ENCODE peak calls at places on chromosomes 16 and 17, in nine cellular contexts. One of them, this sample, is unnamed.

GRCh38 chr16:70520612-70521297 is 2.6 kb downstream of the COG4 start:
- DNase-seq in HT1080: peak; percentile 80
- DNase-seq in NCI-H748 treated with DMSO at 0.1 percent for 48 hours: no peak
- DNase-seq in IMR-90: peak; percentile 74
- DNase-seq in stimulated activated CD4-positive, alpha-beta T cell treated with anti-CD3 and anti-CD28 coated beads, Interleukin-4, amount 100 ng/mL, for 24 hours: peak; percentile 19
- DNase-seq in EH: peak; percentile 79
- DNase-seq in left colon: no peak
- DNase-seq in activated naive CD8-positive, alpha-beta T cell treated with anti-CD3 and anti-CD28 coated beads for 36 hours: peak; percentile 6
- DNase-seq in BE2C: no peak
- DNase-seq in this sample: peak; percentile 88

GRCh38 chr17:59441459-59442096 is 110.1 kb downstream of the YPEL2 start:
- DNase-seq in left colon: no peak
- DNase-seq in EH: no peak
- DNase-seq in IMR-90: no peak
- DNase-seq in HT1080: no peak
- DNase-seq in activated naive CD8-positive, alpha-beta T cell treated with anti-CD3 and anti-CD28 coated beads for 36 hours: no peak
- DNase-seq in BE2C: no peak
- DNase-seq in stimulated activated CD4-positive, alpha-beta T cell treated with anti-CD3 and anti-CD28 coated beads, Interleukin-4, amount 100 ng/mL, for 24 hours: no peak
- DNase-seq in NCI-H748 treated with DMSO at 0.1 percent for 48 hours: no peak
- DNase-seq in this sample: no peak

GRCh38 chr17:9057310-9057709 is 36.0 kb downstream of the NTN1 start:
- DNase-seq in stimulated activated CD4-positive, alpha-beta T cell treated with anti-CD3 and anti-CD28 coated beads, Interleukin-4, amount 100 ng/mL, for 24 hours: no peak
- DNase-seq in EH: no peak
- DNase-seq in activated naive CD8-positive, alpha-beta T cell treated with anti-CD3 and anti-CD28 coated beads for 36 hours: no peak
- DNase-seq in left colon: no peak
- DNase-seq in BE2C: no peak
- DNase-seq in IMR-90: no peak
- DNase-seq in HT1080: no peak
- DNase-seq in NCI-H748 treated with DMSO at 0.1 percent for 48 hours: no peak
- DNase-seq in this sample: no peak

GRCh38 chr16:27408602-27409031 is 6.6 kb downstream of the IL21R start:
- DNase-seq in BE2C: no peak
- DNase-seq in stimulated activated CD4-positive, alpha-beta T cell treated with anti-CD3 and anti-CD28 coated beads, Interleukin-4, amount 100 ng/mL, for 24 hours: no peak
- DNase-seq in activated naive CD8-positive, alpha-beta T cell treated with anti-CD3 and anti-CD28 coated beads for 36 hours: no peak
- DNase-seq in IMR-90: no peak
- DNase-seq in left colon: no peak
- DNase-seq in EH: no peak
- DNase-seq in NCI-H748 treated with DMSO at 0.1 percent for 48 hours: no peak
- DNase-seq in HT1080: no peak
- DNase-seq in this sample: no peak

GRCh38 chr16:9092963-9093477 is 1.6 kb downstream of the HAPSTR1 start:
- DNase-seq in left colon: peak; percentile 36
- DNase-seq in activated naive CD8-positive, alpha-beta T cell treated with anti-CD3 and anti-CD28 coated beads for 36 hours: peak; percentile 38
- DNase-seq in HT1080: peak; percentile 29
- DNase-seq in EH: peak; percentile 24
- DNase-seq in NCI-H748 treated with DMSO at 0.1 percent for 48 hours: no peak
- DNase-seq in stimulated activated CD4-positive, alpha-beta T cell treated with anti-CD3 and anti-CD28 coated beads, Interleukin-4, amount 100 ng/mL, for 24 hours: peak; percentile 44
- DNase-seq in IMR-90: no peak
- DNase-seq in BE2C: peak; percentile 37
- DNase-seq in this sample: peak; percentile 36

GRCh38 chr17:67434061-67434525 is 57.0 kb downstream of the PITPNC1 start:
- DNase-seq in BE2C: no peak
- DNase-seq in HT1080: no peak
- DNase-seq in left colon: no peak
- DNase-seq in activated naive CD8-positive, alpha-beta T cell treated with anti-CD3 and anti-CD28 coated beads for 36 hours: peak; percentile 56
- DNase-seq in NCI-H748 treated with DMSO at 0.1 percent for 48 hours: no peak
- DNase-seq in EH: no peak
- DNase-seq in stimulated activated CD4-positive, alpha-beta T cell treated with anti-CD3 and anti-CD28 coated beads, Interleukin-4, amount 100 ng/mL, for 24 hours: peak; percentile 60
- DNase-seq in IMR-90: no peak
- DNase-seq in this sample: peak; percentile 30

GRCh38 chr16:62709856-62710255 is 673.6 kb upstream of the CDH8 start:
- DNase-seq in IMR-90: no peak
- DNase-seq in stimulated activated CD4-positive, alpha-beta T cell treated with anti-CD3 and anti-CD28 coated beads, Interleukin-4, amount 100 ng/mL, for 24 hours: no peak
- DNase-seq in HT1080: no peak
- DNase-seq in activated naive CD8-positive, alpha-beta T cell treated with anti-CD3 and anti-CD28 coated beads for 36 hours: no peak
- DNase-seq in left colon: no peak
- DNase-seq in BE2C: no peak
- DNase-seq in NCI-H748 treated with DMSO at 0.1 percent for 48 hours: no peak
- DNase-seq in EH: no peak
- DNase-seq in this sample: no peak

GRCh38 chr17:75827291-75828050 is 16.7 kb downstream of the UNC13D start:
- DNase-seq in activated naive CD8-positive, alpha-beta T cell treated with anti-CD3 and anti-CD28 coated beads for 36 hours: peak; percentile 66
- DNase-seq in HT1080: peak; percentile 51
- DNase-seq in BE2C: peak; percentile 93
- DNase-seq in left colon: no peak
- DNase-seq in stimulated activated CD4-positive, alpha-beta T cell treated with anti-CD3 and anti-CD28 coated beads, Interleukin-4, amount 100 ng/mL, for 24 hours: peak; percentile 65
- DNase-seq in NCI-H748 treated with DMSO at 0.1 percent for 48 hours: peak; percentile 28
- DNase-seq in IMR-90: peak; percentile 41
- DNase-seq in EH: peak; percentile 59
- DNase-seq in this sample: peak; percentile 63

GRCh38 chr16:52257534-52257933 is 289.4 kb downstream of the TOX3 start:
- DNase-seq in NCI-H748 treated with DMSO at 0.1 percent for 48 hours: no peak
- DNase-seq in left colon: no peak
- DNase-seq in BE2C: no peak
- DNase-seq in HT1080: no peak
- DNase-seq in EH: no peak
- DNase-seq in IMR-90: no peak
- DNase-seq in activated naive CD8-positive, alpha-beta T cell treated with anti-CD3 and anti-CD28 coated beads for 36 hours: no peak
- DNase-seq in stimulated activated CD4-positive, alpha-beta T cell treated with anti-CD3 and anti-CD28 coated beads, Interleukin-4, amount 100 ng/mL, for 24 hours: no peak
- DNase-seq in this sample: no peak

GRCh38 chr16:29995330-29995910 is at the start of gene HIRIP3:
- DNase-seq in EH: peak; percentile 81
- DNase-seq in HT1080: peak; percentile 71
- DNase-seq in stimulated activated CD4-positive, alpha-beta T cell treated with anti-CD3 and anti-CD28 coated beads, Interleukin-4, amount 100 ng/mL, for 24 hours: peak; percentile 89
- DNase-seq in BE2C: peak; percentile 93
- DNase-seq in NCI-H748 treated with DMSO at 0.1 percent for 48 hours: peak; percentile 63
- DNase-seq in IMR-90: peak; percentile 64
- DNase-seq in left colon: peak; percentile 84
- DNase-seq in activated naive CD8-positive, alpha-beta T cell treated with anti-CD3 and anti-CD28 coated beads for 36 hours: peak; percentile 89
- DNase-seq in this sample: peak; percentile 87

GRCh38 chr16:76278976-76279375 is 1.8 kb downstream of the CNTNAP4 start:
- DNase-seq in activated naive CD8-positive, alpha-beta T cell treated with anti-CD3 and anti-CD28 coated beads for 36 hours: no peak
- DNase-seq in NCI-H748 treated with DMSO at 0.1 percent for 48 hours: peak; percentile 35
- DNase-seq in BE2C: no peak
- DNase-seq in EH: no peak
- DNase-seq in stimulated activated CD4-positive, alpha-beta T cell treated with anti-CD3 and anti-CD28 coated beads, Interleukin-4, amount 100 ng/mL, for 24 hours: no peak
- DNase-seq in IMR-90: no peak
- DNase-seq in left colon: no peak
- DNase-seq in HT1080: peak; percentile 4
- DNase-seq in this sample: no peak

GRCh38 chr17:37847811-37848331 is 76.3 kb upstream of the TBC1D3K start:
- DNase-seq in stimulated activated CD4-positive, alpha-beta T cell treated with anti-CD3 and anti-CD28 coated beads, Interleukin-4, amount 100 ng/mL, for 24 hours: no peak
- DNase-seq in IMR-90: no peak
- DNase-seq in activated naive CD8-positive, alpha-beta T cell treated with anti-CD3 and anti-CD28 coated beads for 36 hours: peak; percentile 30
- DNase-seq in EH: no peak
- DNase-seq in BE2C: no peak
- DNase-seq in left colon: no peak
- DNase-seq in NCI-H748 treated with DMSO at 0.1 percent for 48 hours: no peak
- DNase-seq in HT1080: no peak
- DNase-seq in this sample: no peak

GRCh38 chr17:41894791-41895331 is 23.9 kb downstream of the ACLY start:
- DNase-seq in HT1080: peak; percentile 41
- DNase-seq in stimulated activated CD4-positive, alpha-beta T cell treated with anti-CD3 and anti-CD28 coated beads, Interleukin-4, amount 100 ng/mL, for 24 hours: no peak
- DNase-seq in activated naive CD8-positive, alpha-beta T cell treated with anti-CD3 and anti-CD28 coated beads for 36 hours: no peak
- DNase-seq in left colon: no peak
- DNase-seq in EH: peak; percentile 96
- DNase-seq in BE2C: peak; percentile 70
- DNase-seq in IMR-90: peak; percentile 90
- DNase-seq in NCI-H748 treated with DMSO at 0.1 percent for 48 hours: no peak
- DNase-seq in this sample: peak; percentile 63

GRCh38 chr17:2057714-2058520 is 3.0 kb downstream of the HIC1 start:
- DNase-seq in activated naive CD8-positive, alpha-beta T cell treated with anti-CD3 and anti-CD28 coated beads for 36 hours: peak; percentile 46
- DNase-seq in EH: no peak
- DNase-seq in NCI-H748 treated with DMSO at 0.1 percent for 48 hours: no peak
- DNase-seq in HT1080: no peak
- DNase-seq in BE2C: no peak
- DNase-seq in IMR-90: peak; percentile 49
- DNase-seq in stimulated activated CD4-positive, alpha-beta T cell treated with anti-CD3 and anti-CD28 coated beads, Interleukin-4, amount 100 ng/mL, for 24 hours: no peak
- DNase-seq in left colon: no peak
- DNase-seq in this sample: no peak